ENCODE peak calls at places on chromosomes 2 and 18, in four cellular contexts. One of them, this sample, is unnamed.

GRCh38 chr2:231985823-231986261 is 24.3 kb downstream of the DIS3L2 start:
- DNase-seq in A549: no peak
- DNase-seq in upper lobe of right lung: no peak
- DNase-seq in CD8-positive, alpha-beta T cell: no peak
- DNase-seq in this sample: no peak

GRCh38 chr2:226953206-226953605 is 117.4 kb downstream of the RHBDD1 start:
- DNase-seq in CD8-positive, alpha-beta T cell: no peak
- DNase-seq in upper lobe of right lung: no peak
- DNase-seq in A549: no peak
- DNase-seq in this sample: no peak

GRCh38 chr2:73202156-73203054 is at the start of gene NOTO:
- DNase-seq in upper lobe of right lung: no peak
- DNase-seq in A549: no peak
- DNase-seq in CD8-positive, alpha-beta T cell: no peak
- DNase-seq in this sample: no peak

GRCh38 chr18:8781671-8782070 is 76.3 kb downstream of the MTCL1 start:
- DNase-seq in A549: no peak
- DNase-seq in CD8-positive, alpha-beta T cell: no peak
- DNase-seq in upper lobe of right lung: no peak
- DNase-seq in this sample: no peak

GRCh38 chr2:115200016-115200415 is 757.6 kb downstream of the DPP10 start:
- DNase-seq in A549: no peak
- DNase-seq in CD8-positive, alpha-beta T cell: no peak
- DNase-seq in upper lobe of right lung: no peak
- DNase-seq in this sample: no peak

GRCh38 chr2:174771631-174772491 is 7.6 kb upstream of the CHRNA1 start:
- DNase-seq in A549: peak; percentile 87
- DNase-seq in upper lobe of right lung: peak; percentile 82
- DNase-seq in CD8-positive, alpha-beta T cell: no peak
- DNase-seq in this sample: no peak

GRCh38 chr2:53422979-53423378 is 344.6 kb upstream of the CHAC2 start:
- DNase-seq in upper lobe of right lung: no peak
- DNase-seq in CD8-positive, alpha-beta T cell: no peak
- DNase-seq in A549: no peak
- DNase-seq in this sample: peak; percentile 15

GRCh38 chr2:233847248-233847898 is 7.0 kb downstream of the HJURP start:
- DNase-seq in A549: no peak
- DNase-seq in CD8-positive, alpha-beta T cell: no peak
- DNase-seq in upper lobe of right lung: peak; percentile 10
- DNase-seq in this sample: no peak

GRCh38 chr2:54409752-54410151 is 46.4 kb upstream of the SPTBN1 start:
- DNase-seq in A549: no peak
- DNase-seq in CD8-positive, alpha-beta T cell: no peak
- DNase-seq in upper lobe of right lung: no peak
- DNase-seq in this sample: no peak

GRCh38 chr2:31997653-31998052 is 13.2 kb downstream of the MEMO1 start:
- DNase-seq in upper lobe of right lung: no peak
- DNase-seq in CD8-positive, alpha-beta T cell: no peak
- DNase-seq in A549: no peak
- DNase-seq in this sample: no peak

GRCh38 chr18:57051586-57052044 is 95.3 kb upstream of the BOD1L2 start:
- DNase-seq in A549: no peak
- DNase-seq in CD8-positive, alpha-beta T cell: no peak
- DNase-seq in upper lobe of right lung: no peak
- DNase-seq in this sample: no peak

GRCh38 chr2:9779572-9780264 is 63.6 kb upstream of the TAF1B start:
- DNase-seq in A549: no peak
- DNase-seq in CD8-positive, alpha-beta T cell: peak; percentile 24
- DNase-seq in upper lobe of right lung: no peak
- DNase-seq in this sample: no peak

GRCh38 chr2:59684101-59684770 is 869.2 kb downstream of the BCL11A start:
- DNase-seq in upper lobe of right lung: no peak
- DNase-seq in A549: no peak
- DNase-seq in CD8-positive, alpha-beta T cell: no peak
- DNase-seq in this sample: no peak

GRCh38 chr2:200585730-200586643 is at the start of gene AOX1:
- DNase-seq in upper lobe of right lung: peak; percentile 75
- DNase-seq in CD8-positive, alpha-beta T cell: no peak
- DNase-seq in A549: no peak
- DNase-seq in this sample: no peak

GRCh38 chr18:70553245-70553960 is 264.6 kb downstream of the SOCS6 start:
- DNase-seq in CD8-positive, alpha-beta T cell: no peak
- DNase-seq in upper lobe of right lung: no peak
- DNase-seq in A549: no peak
- DNase-seq in this sample: no peak
- H3K4me3 ChIP-seq in CD8-positive, alpha-beta T cell: no peak overlapping the region
- H3K4me3 ChIP-seq in upper lobe of right lung: no peak overlapping the region
- H3K4me3 ChIP-seq in A549: no peak overlapping the region
- H3K4me3 ChIP-seq in this sample: no peak overlapping the region

GRCh38 chr2:148521181-148521580 is 123.4 kb upstream of the EPC2 start:
- DNase-seq in A549: no peak
- DNase-seq in CD8-positive, alpha-beta T cell: no peak
- DNase-seq in upper lobe of right lung: no peak
- DNase-seq in this sample: no peak
- TF ChIP-seq CTCF in A549: no peak
- TF ChIP-seq CTCF in CD8-positive, alpha-beta T cell: no peak
- TF ChIP-seq CTCF in upper lobe of right lung: no peak
- TF ChIP-seq CTCF in this sample: no peak

DNA sequence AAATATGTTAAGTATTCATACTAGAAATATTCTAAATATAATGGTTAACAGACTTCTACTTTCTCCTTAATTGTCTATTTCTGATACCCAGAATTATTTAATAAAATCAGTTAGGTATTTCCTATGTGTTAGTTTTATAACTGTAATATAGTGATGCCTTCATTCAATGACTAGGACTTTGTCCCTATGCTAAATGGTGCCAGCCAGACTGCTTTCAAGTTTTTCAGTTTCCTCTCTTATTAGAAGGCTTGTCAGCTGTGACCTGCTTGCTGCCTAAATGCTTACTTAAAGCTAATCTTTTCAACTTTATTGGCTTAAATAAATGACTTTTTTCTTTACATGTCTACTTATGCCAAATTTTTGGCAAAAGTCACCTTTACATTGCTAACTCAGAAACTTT is 30.7 kb downstream of the BAZ2B start:
- DNase-seq in upper lobe of right lung: no peak
- DNase-seq in A549: no peak
- DNase-seq in CD8-positive, alpha-beta T cell: no peak
- DNase-seq in this sample: no peak
- H3K4me3 ChIP-seq in upper lobe of right lung: no peak overlapping the region
- H3K4me3 ChIP-seq in A549: no peak overlapping the region
- H3K4me3 ChIP-seq in CD8-positive, alpha-beta T cell: no peak overlapping the region
- H3K4me3 ChIP-seq in this sample: no peak overlapping the region

GRCh38 chr2:37997629-37998028 is 72.5 kb downstream of the RMDN2 start:
- DNase-seq in upper lobe of right lung: no peak
- DNase-seq in CD8-positive, alpha-beta T cell: no peak
- DNase-seq in A549: no peak
- DNase-seq in this sample: no peak

GRCh38 chr2:37992631-37993030 is 67.5 kb downstream of the RMDN2 start:
- DNase-seq in upper lobe of right lung: no peak
- DNase-seq in CD8-positive, alpha-beta T cell: no peak
- DNase-seq in A549: no peak
- DNase-seq in this sample: no peak

GRCh38 chr2:37993135-37993534 is 68.0 kb downstream of the RMDN2 start:
- DNase-seq in CD8-positive, alpha-beta T cell: no peak
- DNase-seq in A549: no peak
- DNase-seq in upper lobe of right lung: no peak
- DNase-seq in this sample: no peak
- TF ChIP-seq CTCF in CD8-positive, alpha-beta T cell: no peak
- TF ChIP-seq CTCF in A549: no peak
- TF ChIP-seq CTCF in upper lobe of right lung: no peak
- TF ChIP-seq CTCF in this sample: no peak

DNA sequence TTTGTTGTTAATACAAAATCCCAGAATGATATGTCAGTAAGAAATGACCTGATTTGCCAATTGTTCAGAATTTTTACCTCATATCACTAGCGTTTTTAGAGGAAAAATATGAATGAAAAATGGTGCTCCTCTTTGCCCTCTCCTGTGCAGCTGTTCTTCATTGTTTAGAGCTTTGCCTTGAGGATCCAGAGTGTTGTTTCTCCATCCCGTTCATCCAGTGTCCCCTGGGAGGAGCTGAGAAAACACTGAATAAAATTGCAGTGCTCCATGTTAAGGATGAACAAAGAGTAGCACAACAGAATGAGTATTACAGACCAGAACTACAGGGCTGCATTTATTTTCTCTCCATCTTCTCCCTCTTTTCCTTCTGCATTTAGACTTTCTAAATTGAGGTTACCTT is 133.1 kb downstream of the ADCYAP1 start:
- DNase-seq in CD8-positive, alpha-beta T cell: no peak
- DNase-seq in A549: no peak
- DNase-seq in upper lobe of right lung: no peak
- DNase-seq in this sample: no peak
- H3K4me3 ChIP-seq in CD8-positive, alpha-beta T cell: no peak overlapping the region
- H3K4me3 ChIP-seq in A549: no peak overlapping the region
- H3K4me3 ChIP-seq in upper lobe of right lung: no peak overlapping the region
- H3K4me3 ChIP-seq in this sample: no peak overlapping the region

DNA sequence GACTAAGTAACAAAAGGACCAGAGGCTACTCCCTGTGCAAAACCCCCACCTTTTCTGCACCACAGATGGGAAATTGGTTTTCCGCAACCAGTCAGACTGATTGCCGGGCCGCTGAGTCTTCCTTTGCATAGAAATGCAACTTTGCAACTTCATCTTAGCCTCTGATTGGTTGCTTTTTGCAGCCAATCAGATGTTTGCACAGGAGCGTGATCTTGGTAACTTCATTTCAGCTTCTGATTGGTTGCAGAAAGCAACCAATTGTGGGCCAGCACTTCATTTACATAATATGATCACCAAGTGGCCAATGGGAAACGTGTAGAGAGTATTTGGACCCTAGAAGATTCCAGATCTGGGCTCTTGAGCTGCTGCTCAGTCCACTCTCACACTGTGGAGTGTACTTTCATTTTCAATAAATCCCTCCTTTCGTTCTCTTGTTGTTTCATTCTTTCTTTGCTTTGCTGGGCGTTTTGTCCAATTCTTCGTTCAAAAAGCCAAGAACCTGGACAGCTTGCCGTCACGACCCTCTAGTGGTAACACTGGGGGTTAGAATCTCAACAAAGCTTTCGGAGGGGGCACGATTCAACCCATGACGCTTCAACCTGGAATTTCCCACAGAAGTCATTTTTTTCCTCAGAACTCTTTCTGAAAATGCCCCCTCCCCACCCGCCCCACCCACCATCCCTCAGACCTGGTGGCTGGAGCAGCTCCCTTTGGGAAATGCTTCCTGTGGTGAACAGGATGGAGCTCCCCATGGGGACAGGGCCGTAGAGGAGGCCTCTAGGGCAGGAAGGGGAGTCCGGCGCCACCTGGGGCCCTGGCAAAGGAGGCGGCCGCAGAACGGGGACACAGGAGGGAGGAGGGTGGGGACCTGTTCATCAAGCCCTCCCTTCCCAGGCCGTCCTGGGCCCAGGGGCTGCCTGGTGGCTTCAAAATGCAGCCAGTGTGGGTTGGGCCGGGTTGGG is 31.8 kb upstream of the KCNF1 start:
- DNase-seq in A549: no peak
- DNase-seq in CD8-positive, alpha-beta T cell: no peak
- DNase-seq in upper lobe of right lung: no peak
- DNase-seq in this sample: no peak
- TF ChIP-seq CTCF in A549: no peak
- TF ChIP-seq CTCF in CD8-positive, alpha-beta T cell: no peak
- TF ChIP-seq CTCF in upper lobe of right lung: no peak
- TF ChIP-seq CTCF in this sample: no peak

DNA sequence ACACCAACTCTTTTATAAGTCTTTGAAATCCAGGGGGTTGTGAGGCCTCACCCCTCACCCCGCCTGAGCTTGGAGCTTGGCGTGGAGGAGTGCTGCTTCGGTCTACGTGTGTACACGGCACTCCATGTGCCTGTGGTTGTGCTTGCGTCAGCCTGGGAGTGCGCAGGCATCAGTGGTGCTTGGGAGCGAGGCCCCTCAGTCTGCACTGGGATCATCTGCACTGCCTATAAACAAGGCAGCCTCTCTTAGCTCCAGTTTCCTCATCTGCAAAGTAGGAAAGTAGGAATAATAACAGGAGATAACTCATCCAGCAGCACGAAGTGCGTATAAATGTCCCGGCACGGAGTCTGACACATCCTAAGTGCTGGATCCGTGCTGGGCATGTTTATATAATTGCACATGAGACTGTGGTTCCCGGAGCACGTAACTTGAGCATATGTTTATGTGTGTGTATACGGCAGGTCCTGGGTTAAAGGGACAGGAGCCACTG is 1.2 kb downstream of the GYPC start:
- DNase-seq in upper lobe of right lung: no peak
- DNase-seq in CD8-positive, alpha-beta T cell: peak; percentile 30
- DNase-seq in A549: no peak
- DNase-seq in this sample: no peak
- H3K4me3 ChIP-seq in upper lobe of right lung: peak overlapping the region; percentile 72
- H3K4me3 ChIP-seq in CD8-positive, alpha-beta T cell: peak overlapping the region; percentile 96
- H3K4me3 ChIP-seq in A549: no peak overlapping the region
- H3K4me3 ChIP-seq in this sample: no peak overlapping the region

GRCh38 chr2:188976545-188977268 is 2.5 kb downstream of the COL3A1 start:
- DNase-seq in A549: no peak
- DNase-seq in upper lobe of right lung: no peak
- DNase-seq in CD8-positive, alpha-beta T cell: no peak
- DNase-seq in this sample: no peak
- TF ChIP-seq CTCF in A549: no peak
- TF ChIP-seq CTCF in upper lobe of right lung: peak; percentile 47
- TF ChIP-seq CTCF in CD8-positive, alpha-beta T cell: no peak
- TF ChIP-seq CTCF in this sample: peak; percentile 26

This sample was measured in LNCaP clone FGC.